ENCODE peak calls at places on chromosomes 6 and 20, in six cellular contexts. One of them, this sample, is unnamed.

GRCh38 chr20:22371843-22372242 is 212.5 kb downstream of the FOXA2 start:
- DNase-seq in mammary epithelial cell: no peak
- DNase-seq in CD4-positive, alpha-beta memory T cell: no peak
- DNase-seq in IMR-90: no peak
- DNase-seq in lower lobe of right lung: no peak
- DNase-seq in pancreas: no peak
- DNase-seq in this sample: no peak

GRCh38 chr6:84002226-84002625 is 31.3 kb upstream of the MRAP2 start:
- DNase-seq in pancreas: no peak
- DNase-seq in IMR-90: no peak
- DNase-seq in lower lobe of right lung: no peak
- DNase-seq in CD4-positive, alpha-beta memory T cell: no peak
- DNase-seq in mammary epithelial cell: no peak
- DNase-seq in this sample: no peak

GRCh38 chr6:83872386-83873118 is 13.1 kb downstream of the CYB5R4 start:
- DNase-seq in lower lobe of right lung: no peak
- DNase-seq in pancreas: no peak
- DNase-seq in CD4-positive, alpha-beta memory T cell: no peak
- DNase-seq in IMR-90: peak; percentile 29
- DNase-seq in mammary epithelial cell: no peak
- DNase-seq in this sample: no peak

GRCh38 chr6:152509916-152510315 is 127.2 kb downstream of the SYNE1 start:
- DNase-seq in mammary epithelial cell: no peak
- DNase-seq in pancreas: no peak
- DNase-seq in IMR-90: no peak
- DNase-seq in CD4-positive, alpha-beta memory T cell: no peak
- DNase-seq in lower lobe of right lung: no peak
- DNase-seq in this sample: no peak

GRCh38 chr6:49606696-49607390 is 29.8 kb downstream of the RHAG start:
- DNase-seq in CD4-positive, alpha-beta memory T cell: peak; percentile 29
- DNase-seq in mammary epithelial cell: peak; percentile 70
- DNase-seq in pancreas: peak; percentile 17
- DNase-seq in lower lobe of right lung: no peak
- DNase-seq in IMR-90: peak; percentile 80
- DNase-seq in this sample: no peak

GRCh38 chr6:144423167-144423566 is 138.0 kb downstream of the UTRN start:
- DNase-seq in IMR-90: peak; percentile 25
- DNase-seq in mammary epithelial cell: no peak
- DNase-seq in pancreas: no peak
- DNase-seq in lower lobe of right lung: no peak
- DNase-seq in CD4-positive, alpha-beta memory T cell: no peak
- DNase-seq in this sample: no peak

GRCh38 chr20:33169176-33169794 is 1.3 kb downstream of the BPIFA2 start:
- DNase-seq in IMR-90: no peak
- DNase-seq in CD4-positive, alpha-beta memory T cell: no peak
- DNase-seq in mammary epithelial cell: no peak
- DNase-seq in pancreas: no peak
- DNase-seq in lower lobe of right lung: no peak
- DNase-seq in this sample: no peak

GRCh38 chr20:62292115-62292514 is 10.7 kb upstream of the ADRM1 start:
- DNase-seq in IMR-90: no peak
- DNase-seq in pancreas: no peak
- DNase-seq in CD4-positive, alpha-beta memory T cell: no peak
- DNase-seq in lower lobe of right lung: no peak
- DNase-seq in mammary epithelial cell: no peak
- DNase-seq in this sample: no peak

GRCh38 chr6:106279179-106279578 is 46.4 kb downstream of the ATG5 start:
- DNase-seq in CD4-positive, alpha-beta memory T cell: no peak
- DNase-seq in pancreas: no peak
- DNase-seq in lower lobe of right lung: no peak
- DNase-seq in mammary epithelial cell: peak; percentile 33
- DNase-seq in IMR-90: peak; percentile 35
- DNase-seq in this sample: no peak

GRCh38 chr6:29864037-29864795 is 36.6 kb downstream of the HLA-G start:
- DNase-seq in pancreas: no peak
- DNase-seq in IMR-90: no peak
- DNase-seq in lower lobe of right lung: no peak
- DNase-seq in CD4-positive, alpha-beta memory T cell: no peak
- DNase-seq in mammary epithelial cell: no peak
- DNase-seq in this sample: no peak

GRCh38 chr20:10741060-10741459 is 67.3 kb upstream of the JAG1 start:
- DNase-seq in IMR-90: no peak
- DNase-seq in lower lobe of right lung: no peak
- DNase-seq in CD4-positive, alpha-beta memory T cell: no peak
- DNase-seq in mammary epithelial cell: no peak
- DNase-seq in pancreas: no peak
- DNase-seq in this sample: no peak

GRCh38 chr20:10739134-10739533 is 65.3 kb upstream of the JAG1 start:
- DNase-seq in pancreas: no peak
- DNase-seq in lower lobe of right lung: no peak
- DNase-seq in IMR-90: no peak
- DNase-seq in mammary epithelial cell: no peak
- DNase-seq in CD4-positive, alpha-beta memory T cell: no peak
- DNase-seq in this sample: no peak

GRCh38 chr20:10735195-10735949 is 61.6 kb upstream of the JAG1 start:
- DNase-seq in CD4-positive, alpha-beta memory T cell: no peak
- DNase-seq in IMR-90: peak; percentile 29
- DNase-seq in lower lobe of right lung: no peak
- DNase-seq in mammary epithelial cell: no peak
- DNase-seq in pancreas: no peak
- DNase-seq in this sample: no peak

DNA sequence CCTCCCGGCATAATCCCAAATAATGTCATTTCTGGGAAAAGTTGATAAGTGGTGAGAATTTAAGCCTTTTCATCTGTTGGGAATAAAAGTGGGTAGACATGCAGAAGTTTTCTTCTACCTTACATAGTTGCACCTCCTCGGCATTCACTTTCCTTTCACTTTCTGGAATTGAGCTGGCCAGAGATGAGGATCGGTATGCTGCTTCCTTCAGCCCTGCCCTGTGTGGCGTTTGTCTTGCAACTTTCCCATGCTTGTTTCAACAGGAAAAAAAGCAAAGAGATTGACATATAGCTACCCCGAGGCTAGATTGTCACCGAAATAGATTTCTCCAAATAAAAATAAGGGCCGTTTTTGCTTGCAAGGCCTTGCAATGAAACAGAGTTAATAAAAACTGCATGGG is 65.8 kb upstream of the JAG1 start:
- DNase-seq in mammary epithelial cell: peak; percentile 60
- DNase-seq in IMR-90: no peak
- DNase-seq in lower lobe of right lung: no peak
- DNase-seq in pancreas: no peak
- DNase-seq in CD4-positive, alpha-beta memory T cell: no peak
- DNase-seq in this sample: no peak
- H3K27ac ChIP-seq in mammary epithelial cell: peak overlapping the region; percentile 5
- H3K27ac ChIP-seq in IMR-90: no peak overlapping the region
- H3K27ac ChIP-seq in lower lobe of right lung: peak overlapping the region; percentile 42
- H3K27ac ChIP-seq in pancreas: no peak overlapping the region
- H3K27ac ChIP-seq in CD4-positive, alpha-beta memory T cell: no peak overlapping the region
- H3K27ac ChIP-seq in this sample: no peak overlapping the region

GRCh38 chr6:32621372-32621771 is 15.8 kb upstream of the HLA-DQA1 start:
- DNase-seq in lower lobe of right lung: no peak
- DNase-seq in pancreas: no peak
- DNase-seq in CD4-positive, alpha-beta memory T cell: no peak
- DNase-seq in mammary epithelial cell: no peak
- DNase-seq in IMR-90: no peak
- DNase-seq in this sample: no peak
- H3K27ac ChIP-seq in lower lobe of right lung: no peak overlapping the region
- H3K27ac ChIP-seq in pancreas: no peak overlapping the region
- H3K27ac ChIP-seq in CD4-positive, alpha-beta memory T cell: no peak overlapping the region
- H3K27ac ChIP-seq in mammary epithelial cell: no peak overlapping the region
- H3K27ac ChIP-seq in IMR-90: no peak overlapping the region
- H3K27ac ChIP-seq in this sample: no peak overlapping the region

GRCh38 chr20:43728686-43729255 is 2.0 kb upstream of the GTSF1L start:
- DNase-seq in lower lobe of right lung: no peak
- DNase-seq in CD4-positive, alpha-beta memory T cell: no peak
- DNase-seq in IMR-90: no peak
- DNase-seq in pancreas: no peak
- DNase-seq in mammary epithelial cell: no peak
- DNase-seq in this sample: no peak
- H3K27ac ChIP-seq in lower lobe of right lung: no peak overlapping the region
- H3K27ac ChIP-seq in CD4-positive, alpha-beta memory T cell: no peak overlapping the region
- H3K27ac ChIP-seq in IMR-90: no peak overlapping the region
- H3K27ac ChIP-seq in pancreas: no peak overlapping the region
- H3K27ac ChIP-seq in mammary epithelial cell: no peak overlapping the region
- H3K27ac ChIP-seq in this sample: no peak overlapping the region

DNA sequence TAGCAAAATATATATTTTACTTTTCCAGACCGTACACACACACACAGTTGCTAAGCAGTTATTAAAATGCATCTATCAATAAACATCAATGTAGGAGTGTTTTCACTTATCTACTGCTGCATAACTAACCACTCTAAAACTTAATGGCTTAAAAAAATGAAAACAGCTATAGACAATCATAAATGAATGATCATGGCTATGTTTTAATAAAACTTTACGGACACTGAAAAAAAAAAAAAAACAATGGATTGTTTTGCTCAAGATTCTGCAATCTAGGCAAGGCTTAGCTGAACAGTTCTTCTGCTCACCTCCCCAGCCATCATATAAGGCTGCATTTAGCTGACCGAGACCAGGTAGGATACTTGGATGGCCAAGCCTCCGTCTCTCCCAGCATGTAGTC is 125.4 kb upstream of the CCDC28A start:
- DNase-seq in lower lobe of right lung: no peak
- DNase-seq in mammary epithelial cell: no peak
- DNase-seq in pancreas: no peak
- DNase-seq in IMR-90: no peak
- DNase-seq in CD4-positive, alpha-beta memory T cell: no peak
- DNase-seq in this sample: no peak
- H3K27ac ChIP-seq in lower lobe of right lung: no peak overlapping the region
- H3K27ac ChIP-seq in mammary epithelial cell: no peak overlapping the region
- H3K27ac ChIP-seq in pancreas: no peak overlapping the region
- H3K27ac ChIP-seq in IMR-90: no peak overlapping the region
- H3K27ac ChIP-seq in CD4-positive, alpha-beta memory T cell: no peak overlapping the region
- H3K27ac ChIP-seq in this sample: no peak overlapping the region

GRCh38 chr6:52108128-52108527 is 20.7 kb upstream of the PKHD1 start:
- DNase-seq in lower lobe of right lung: no peak
- DNase-seq in pancreas: no peak
- DNase-seq in IMR-90: no peak
- DNase-seq in CD4-positive, alpha-beta memory T cell: no peak
- DNase-seq in mammary epithelial cell: no peak
- DNase-seq in this sample: no peak

GRCh38 chr6:52103661-52104060 is 16.2 kb upstream of the PKHD1 start:
- DNase-seq in mammary epithelial cell: no peak
- DNase-seq in CD4-positive, alpha-beta memory T cell: no peak
- DNase-seq in lower lobe of right lung: no peak
- DNase-seq in IMR-90: no peak
- DNase-seq in pancreas: no peak
- DNase-seq in this sample: no peak

GRCh38 chr6:52106994-52107393 is 19.6 kb upstream of the PKHD1 start:
- DNase-seq in IMR-90: no peak
- DNase-seq in lower lobe of right lung: no peak
- DNase-seq in CD4-positive, alpha-beta memory T cell: no peak
- DNase-seq in mammary epithelial cell: no peak
- DNase-seq in pancreas: no peak
- DNase-seq in this sample: no peak

GRCh38 chr6:52104979-52105378 is 17.6 kb upstream of the PKHD1 start:
- DNase-seq in CD4-positive, alpha-beta memory T cell: no peak
- DNase-seq in IMR-90: no peak
- DNase-seq in lower lobe of right lung: no peak
- DNase-seq in pancreas: no peak
- DNase-seq in mammary epithelial cell: no peak
- DNase-seq in this sample: no peak

GRCh38 chr6:52109073-52109635 is 21.7 kb upstream of the PKHD1 start:
- DNase-seq in pancreas: no peak
- DNase-seq in mammary epithelial cell: no peak
- DNase-seq in lower lobe of right lung: no peak
- DNase-seq in CD4-positive, alpha-beta memory T cell: no peak
- DNase-seq in IMR-90: no peak
- DNase-seq in this sample: no peak
- H3K27ac ChIP-seq in pancreas: no peak overlapping the region
- H3K27ac ChIP-seq in mammary epithelial cell: no peak overlapping the region
- H3K27ac ChIP-seq in lower lobe of right lung: no peak overlapping the region
- H3K27ac ChIP-seq in CD4-positive, alpha-beta memory T cell: no peak overlapping the region
- H3K27ac ChIP-seq in IMR-90: no peak overlapping the region
- H3K27ac ChIP-seq in this sample: no peak overlapping the region

GRCh38 chr20:37845261-37845681 is 57.7 kb upstream of the VSTM2L start:
- DNase-seq in IMR-90: no peak
- DNase-seq in pancreas: peak; percentile 36
- DNase-seq in mammary epithelial cell: no peak
- DNase-seq in lower lobe of right lung: no peak
- DNase-seq in CD4-positive, alpha-beta memory T cell: no peak
- DNase-seq in this sample: no peak
- H3K27ac ChIP-seq in IMR-90: no peak overlapping the region
- H3K27ac ChIP-seq in pancreas: no peak overlapping the region
- H3K27ac ChIP-seq in mammary epithelial cell: no peak overlapping the region
- H3K27ac ChIP-seq in lower lobe of right lung: no peak overlapping the region
- H3K27ac ChIP-seq in CD4-positive, alpha-beta memory T cell: no peak overlapping the region
- H3K27ac ChIP-seq in this sample: no peak overlapping the region

GRCh38 chr6:142233945-142234682 is 67.7 kb upstream of the ADGRG6 start:
- DNase-seq in CD4-positive, alpha-beta memory T cell: no peak
- DNase-seq in pancreas: no peak
- DNase-seq in lower lobe of right lung: no peak
- DNase-seq in mammary epithelial cell: no peak
- DNase-seq in IMR-90: no peak
- DNase-seq in this sample: no peak
- H3K27ac ChIP-seq in CD4-positive, alpha-beta memory T cell: no peak overlapping the region
- H3K27ac ChIP-seq in pancreas: no peak overlapping the region
- H3K27ac ChIP-seq in lower lobe of right lung: no peak overlapping the region
- H3K27ac ChIP-seq in mammary epithelial cell: no peak overlapping the region
- H3K27ac ChIP-seq in IMR-90: no peak overlapping the region
- H3K27ac ChIP-seq in this sample: no peak overlapping the region

This sample was measured in caudate nucleus.